ENCODE peak calls at places on chromosome 11, in six cellular contexts. N is GM13977, R is lower leg skin, F is smooth muscle cell of the brain vasculature, U is brain microvascular endothelial cell, M is cardiac muscle cell. W is an unnamed sample.

GRCh38 chr11:92765965-92766371 is 203.5 kb upstream of the MTNR1B start:
- DNase-seq in U (peak; percentile 35), R (no peak), N (no peak), F (no peak), M (peak; percentile 79), W (no peak)

GRCh38 chr11:64360403-64360980 is 1.5 kb downstream of the RPS6KA4 start:
- DNase-seq in M (no peak), F (no peak), U (no peak), R (no peak), N (no peak), W (no peak)

GRCh38 chr11:18804621-18805020 is 13.0 kb upstream of the PTPN5 start:
- DNase-seq in U (no peak), N (no peak), F (no peak), M (no peak), R (no peak), W (no peak)

GRCh38 chr11:32891657-32892354 is 805 bp upstream of the QSER1 start:
- DNase-seq in N (peak; percentile 32), F (no peak), M (peak; percentile 9), U (no peak), R (no peak), W (peak; percentile 39)

GRCh38 chr11:70527046-70527395 is 128.7 kb downstream of the CTTN start:
- DNase-seq in F (no peak), U (no peak), M (no peak), R (no peak), N (no peak), W (no peak)

GRCh38 chr11:93740802-93741093 is 547 bp downstream of the TAF1D start:
- DNase-seq in R (no peak), M (peak; percentile 79), F (peak; percentile 26), U (peak; percentile 46), N (peak; percentile 40), W (peak; percentile 60)

GRCh38 chr11:121389651-121390050 is 62.5 kb upstream of the SORL1 start:
- DNase-seq in F (no peak), R (no peak), U (no peak), N (no peak), M (peak; percentile 13), W (no peak)

GRCh38 chr11:118117790-118118601 is 31.2 kb upstream of the SMIM35 start:
- DNase-seq in U (no peak), M (no peak), F (no peak), R (no peak), N (no peak), W (no peak)

GRCh38 chr11:843818-844692 is 1.4 kb downstream of the TSPAN4 start:
- DNase-seq in F (peak; percentile 77), R (peak; percentile 95), U (peak; percentile 76), M (peak; percentile 98), N (no peak), W (peak; percentile 58)

GRCh38 chr11:44561275-44561781 is 4.1 kb upstream of the CD82 start:
- DNase-seq in M (no peak), N (no peak), R (no peak), F (no peak), U (peak; percentile 22), W (peak; percentile 6)

GRCh38 chr11:124415356-124415923 is 9.2 kb downstream of the OR8B4 start:
- DNase-seq in U (peak; percentile 7), M (peak; percentile 74), N (no peak), R (no peak), F (peak; percentile 20), W (peak; percentile 47)

GRCh38 chr11:123973816-123974215 is 3.8 kb downstream of the OR10S1 start:
- DNase-seq in R (no peak), N (no peak), F (peak; percentile 3), M (peak; percentile 78), U (peak; percentile 17), W (no peak)

GRCh38 chr11:76148207-76148606 is 58.1 kb downstream of the WNT11 start:
- DNase-seq in R (no peak), M (no peak), F (no peak), U (no peak), N (no peak), W (no peak)

GRCh38 chr11:117045196-117045595 is 53.0 kb downstream of the SIK3 start:
- DNase-seq in M (peak; percentile 44), U (no peak), R (no peak), F (peak; percentile 37), N (no peak), W (peak; percentile 24)